ENCODE peak calls at places on chromosomes 12 and 14, in nine cellular contexts. J is PC-3, I is hepatocyte, F is GM23248, G is OCI-LY7, S is MM.1S, Y is SK-N-SH, B is HCT116, X is GM23338. N is an unnamed sample.

GRCh38 chr12:19150273-19150895 is 20.9 kb downstream of the PLEKHA5 start:
- DNase-seq in S (no peak), G (no peak), F (no peak), I (no peak), B (no peak), Y (no peak), X (no peak), J (no peak), N (no peak)

GRCh38 chr12:79566452-79566851 is 124.3 kb downstream of the PAWR start:
- DNase-seq in F (no peak), I (no peak), J (peak; percentile 57), Y (no peak), S (no peak), B (no peak), X (no peak), G (peak; percentile 24), N (no peak)

GRCh38 chr12:127459166-127459565 is 807.8 kb upstream of the TMEM132C start:
- DNase-seq in G (no peak), Y (no peak), I (no peak), B (no peak), X (no peak), J (peak; percentile 50), S (no peak), F (peak; percentile 34), N (no peak)

GRCh38 chr12:69655616-69656336 is 43.3 kb downstream of the BEST3 start:
- DNase-seq in I (peak; percentile 62), F (peak; percentile 90), X (no peak), S (no peak), B (no peak), Y (no peak), J (peak; percentile 9), G (no peak), N (no peak)

GRCh38 chr12:131076277-131076676 is 122.6 kb downstream of the ADGRD1 start:
- DNase-seq in S (no peak), Y (no peak), B (no peak), J (no peak), F (no peak), I (no peak), X (no peak), G (no peak), N (no peak)

GRCh38 chr14:92704036-92704804 is 44.2 kb downstream of the LGMN start:
- DNase-seq in J (no peak), F (no peak), G (peak; percentile 53), Y (no peak), S (peak; percentile 58), I (no peak), B (no peak), X (no peak), N (peak; percentile 66)

GRCh38 chr12:77591959-77592358 is 238.7 kb upstream of the NAV3 start:
- DNase-seq in X (peak; percentile 32), Y (no peak), J (no peak), F (no peak), G (no peak), S (no peak), B (no peak), I (peak; percentile 56), N (no peak)

GRCh38 chr12:94207467-94208432 is 59.4 kb downstream of the PLXNC1 start:
- DNase-seq in B (no peak), Y (no peak), G (peak; percentile 83), I (no peak), X (no peak), S (peak; percentile 90), J (peak; percentile 20), F (no peak), N (peak; percentile 93)

GRCh38 chr12:30979371-30980259 is 53.1 kb downstream of the TSPAN11 start:
- DNase-seq in B (no peak), I (no peak), S (no peak), G (no peak), X (no peak), F (peak; percentile 35), J (no peak), Y (no peak), N (no peak)

GRCh38 chr14:60349663-60350365 is 100.8 kb downstream of the PPM1A start:
- DNase-seq in I (peak; percentile 61), F (peak; percentile 70), J (peak; percentile 90), X (peak; percentile 83), S (peak; percentile 55), G (peak; percentile 83), Y (peak; percentile 45), B (peak; percentile 39), N (peak; percentile 89)

GRCh38 chr12:83451189-83451588 is 764.5 kb downstream of the TMTC2 start:
- DNase-seq in X (no peak), I (no peak), G (no peak), Y (no peak), S (no peak), F (no peak), B (no peak), J (no peak), N (no peak)

GRCh38 chr14:31993521-31993941 is 83.6 kb upstream of the ARHGAP5 start:
- DNase-seq in F (peak; percentile 24), Y (no peak), I (no peak), X (no peak), J (peak; percentile 7), G (no peak), S (no peak), B (no peak), N (no peak)

GRCh38 chr12:20601668-20602280 is 93.4 kb upstream of the SLCO1C1 start:
- DNase-seq in J (peak; percentile 55), Y (peak; percentile 22), I (peak; percentile 33), F (peak; percentile 61), S (peak; percentile 40), X (peak; percentile 71), B (peak; percentile 46), G (peak; percentile 10), N (peak; percentile 48)

GRCh38 chr12:61011767-61012423 is 1248.3 kb upstream of the USP15 start:
- DNase-seq in Y (no peak), I (no peak), F (no peak), G (no peak), B (no peak), X (no peak), S (peak; percentile 41), J (no peak), N (no peak)

GRCh38 chr12:113796086-113796827 is 169.9 kb downstream of the RBM19 start:
- DNase-seq in G (no peak), B (no peak), S (no peak), F (no peak), J (no peak), X (no peak), Y (no peak), I (no peak), N (no peak)

GRCh38 chr12:1199700-1200099 is 208.7 kb downstream of the ERC1 start:
- DNase-seq in F (peak; percentile 15), J (no peak), S (no peak), G (no peak), B (no peak), X (no peak), I (no peak), Y (no peak), N (no peak)

GRCh38 chr14:20632831-20633771 is 8.4 kb downstream of the OR6S1 start:
- DNase-seq in G (no peak), X (peak; percentile 97), B (no peak), F (peak; percentile 83), J (peak; percentile 91), I (peak; percentile 84), Y (peak; percentile 43), S (peak; percentile 70), N (peak; percentile 91)

GRCh38 chr12:7959278-7960063 is 23.5 kb upstream of the SLC2A3 start:
- DNase-seq in B (no peak), X (peak; percentile 97), F (peak; percentile 25), Y (no peak), G (peak; percentile 57), I (peak; percentile 18), J (peak; percentile 52), S (peak; percentile 77), N (no peak)

GRCh38 chr12:85866929-85867776 is 6.9 kb upstream of the NTS start:
- DNase-seq in J (peak; percentile 72), S (peak; percentile 54), Y (peak; percentile 51), G (peak; percentile 35), X (peak; percentile 76), B (peak; percentile 47), F (peak; percentile 71), I (peak; percentile 71), N (peak; percentile 77)

GRCh38 chr14:80906946-80907345 is 34.6 kb downstream of the CEP128 start:
- DNase-seq in Y (no peak), B (no peak), J (no peak), S (no peak), I (no peak), X (no peak), G (no peak), F (peak; percentile 66), N (no peak)

GRCh38 chr12:3898751-3899150 is 25.6 kb upstream of the PARP11 start:
- DNase-seq in F (no peak), Y (no peak), J (no peak), I (no peak), B (no peak), G (no peak), X (no peak), S (no peak), N (no peak)
- H3K9me2 ChIP-seq in F (no peaks in the 10 kb centered on the region), Y (no peaks in the 10 kb centered on the region), J (no peaks in the 10 kb centered on the region), I (no peaks in the 10 kb centered on the region), B (no peaks in the 10 kb centered on the region), G (no peaks in the 10 kb centered on the region), X (peaks cover 3% of the 10 kb centered on the region), S (no peaks in the 10 kb centered on the region), N (no peaks in the 10 kb centered on the region)

DNA sequence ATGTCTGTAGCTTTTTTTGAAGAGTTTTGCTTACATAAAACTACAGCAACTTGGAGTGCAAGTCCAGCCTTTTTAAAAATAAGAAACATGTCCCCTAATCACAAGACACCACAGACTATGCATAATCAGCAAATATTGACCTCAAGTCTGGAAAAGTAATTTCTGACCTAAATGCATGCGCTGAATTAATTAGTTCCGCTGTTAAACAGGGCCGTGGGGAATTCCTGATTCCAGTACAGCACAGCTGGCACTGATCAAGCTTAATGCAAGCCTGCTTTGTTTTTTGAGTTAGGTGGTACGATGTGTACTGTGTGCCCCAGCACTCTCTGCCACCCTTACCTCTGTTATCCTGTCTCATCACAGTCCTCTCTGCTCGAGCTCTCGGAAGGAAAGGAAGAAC is 9.2 kb downstream of the MLH3 start:
- DNase-seq in B (no peak), S (no peak), J (no peak), F (no peak), Y (peak; percentile 68), G (no peak), X (no peak), I (no peak), N (no peak)
- H3K4me2 ChIP-seq in B (peak overlapping the region; percentile 55), S (no peak overlapping the region), J (peak overlapping the region; percentile 29), F (no peak overlapping the region), Y (peak overlapping the region; percentile 42), G (no peak overlapping the region), X (no peak overlapping the region), I (peak overlapping the region; percentile 30), N (no peak overlapping the region)

GRCh38 chr12:132904718-132905328 is 17.4 kb upstream of the CHFR start:
- DNase-seq in J (peak; percentile 73), X (peak; percentile 88), G (peak; percentile 91), Y (peak; percentile 75), B (no peak), F (peak; percentile 72), I (peak; percentile 48), S (no peak), N (no peak)
- H3K4me1 ChIP-seq in J (peaks cover 3% of the 10 kb centered on the region), X (peaks cover 8% of the 10 kb centered on the region), G (peaks cover 15% of the 10 kb centered on the region), Y (no peaks in the 10 kb centered on the region), B (no peaks in the 10 kb centered on the region), F (no peaks in the 10 kb centered on the region), I (no peaks in the 10 kb centered on the region), S (no peaks in the 10 kb centered on the region), N (no peaks in the 10 kb centered on the region)

DNA sequence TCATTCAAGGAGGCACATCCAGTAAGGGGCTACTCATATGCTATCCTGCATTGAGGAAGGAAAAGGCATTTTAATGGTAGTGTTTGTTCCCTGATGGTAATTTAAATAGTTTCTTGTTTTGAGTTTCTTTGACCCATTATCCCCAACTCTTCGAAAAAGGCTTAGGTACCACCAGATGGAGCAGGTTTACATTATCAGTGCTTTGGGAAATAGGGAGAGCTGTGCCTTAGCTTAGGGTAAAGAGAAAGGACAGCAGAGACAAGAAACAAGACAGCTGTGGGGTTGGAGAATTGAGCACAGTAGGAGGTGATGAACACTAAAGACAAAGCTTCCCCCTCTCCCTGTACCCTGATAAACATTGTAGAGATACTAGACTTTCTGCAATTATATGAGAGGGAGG is 29.1 kb upstream of the HELB start:
- DNase-seq in I (no peak), Y (no peak), G (no peak), B (no peak), J (no peak), S (no peak), F (no peak), X (peak; percentile 52), N (no peak)
- H3K9me2 ChIP-seq in I (no peaks in the 10 kb centered on the region), Y (no peaks in the 10 kb centered on the region), G (no peaks in the 10 kb centered on the region), B (no peaks in the 10 kb centered on the region), J (no peaks in the 10 kb centered on the region), S (no peaks in the 10 kb centered on the region), F (no peaks in the 10 kb centered on the region), X (no peaks in the 10 kb centered on the region), N (no peaks in the 10 kb centered on the region)

N was measured in Karpas-422.